ENCODE peak calls at places on chromosomes 16 and 17, in five cellular contexts. I, U, O, L and K are unnamed samples.

GRCh38 chr16:85215478-85216120 is 103.3 kb upstream of the CIBAR2 start:
- DNase-seq in O (no peak), U (no peak), L (no peak), I (no peak), K (no peak)

GRCh38 chr16:84340305-84341040 is 27.9 kb upstream of the ATP2C2 start:
- DNase-seq in L (no peak), I (no peak), U (no peak), O (no peak), K (no peak)

GRCh38 chr17:77675816-77676799 is 282.4 kb upstream of the TNRC6C start:
- DNase-seq in U (no peak), O (no peak), I (no peak), L (no peak), K (no peak)

GRCh38 chr16:72786606-72787005 is 261.3 kb downstream of the ZFHX3 start:
- DNase-seq in L (no peak), I (no peak), O (no peak), U (no peak), K (no peak)

GRCh38 chr16:50765246-50765645 is 23.4 kb downstream of the CYLD start:
- DNase-seq in L (no peak), U (no peak), I (no peak), O (no peak), K (no peak)

GRCh38 chr17:67772679-67773078 is 52.6 kb upstream of the BPTF start:
- DNase-seq in U (no peak), I (no peak), O (no peak), L (no peak), K (no peak)

GRCh38 chr16:51103590-51103989 is 47.5 kb downstream of the SALL1 start:
- DNase-seq in U (no peak), I (no peak), O (no peak), L (no peak), K (no peak)

GRCh38 chr17:76872221-76872873 is 4.1 kb downstream of the MGAT5B start:
- DNase-seq in I (no peak), O (peak; percentile 65), L (peak; percentile 98), U (peak; percentile 100), K (no peak)

GRCh38 chr17:42276359-42276608 is at the start of gene STAT5B:
- DNase-seq in I (peak; percentile 94), U (peak; percentile 80), L (no peak), O (no peak), K (no peak)